ENCODE peak calls at places on chromosome 7, in four cellular contexts. K, B, W and J are unnamed samples.

GRCh38 chr7:141409911-141410329 is 141.3 kb upstream of the AGK start:
- DNase-seq in B (no peak), K (no peak), W (no peak), J (no peak)

GRCh38 chr7:112495820-112496462 is 15.2 kb downstream of the LSMEM1 start:
- DNase-seq in B (peak), K (peak), W (no peak), J (no peak)

GRCh38 chr7:87129332-87129731 is 22.9 kb upstream of the DMTF1 start:
- DNase-seq in W (no peak), K (no peak), B (no peak), J (no peak)

GRCh38 chr7:33781796-33782195 is 123.5 kb upstream of the BMPER start:
- DNase-seq in W (no peak), B (no peak), K (no peak), J (no peak)

GRCh38 chr7:122535086-122535485 is 163.8 kb downstream of the RNF133 start:
- DNase-seq in K (no peak), B (no peak), W (no peak), J (no peak)

GRCh38 chr7:129159539-129159938 is 15.0 kb downstream of the TSPAN33 start:
- DNase-seq in K (no peak), B (no peak), W (no peak), J (no peak)

GRCh38 chr7:44754802-44755697 is 6.4 kb downstream of the ZMIZ2 start:
- DNase-seq in K (no peak), W (no peak), B (no peak), J (no peak)

GRCh38 chr7:105011771-105012502 is 2.1 kb upstream of the KMT2E start:
- DNase-seq in K (no peak), W (no peak), B (no peak), J (no peak)

GRCh38 chr7:142301299-142301698 is 43.4 kb upstream of the PRSS58 start:
- DNase-seq in K (no peak), W (no peak), B (peak), J (no peak)

GRCh38 chr7:129381710-129382484 is 52.3 kb upstream of the STRIP2 start:
- DNase-seq in K (no peak), W (no peak), B (no peak), J (no peak)

GRCh38 chr7:50534690-50535290 is 30.4 kb downstream of the DDC start:
- DNase-seq in K (peak), W (no peak), B (peak), J (no peak)

GRCh38 chr7:135508853-135509588 is 881 bp downstream of the CNOT4 start:
- DNase-seq in K (no peak), B (peak), W (peak), J (no peak)

GRCh38 chr7:36617408-36617807 is 106.9 kb downstream of the AOAH start:
- DNase-seq in W (no peak), K (no peak), B (no peak), J (no peak)

GRCh38 chr7:16089191-16089590 is 332.1 kb downstream of the CRPPA start:
- DNase-seq in W (no peak), K (no peak), B (no peak), J (no peak)

GRCh38 chr7:14754631-14755030 is 147.9 kb downstream of the DGKB start:
- DNase-seq in B (no peak), W (no peak), K (no peak), J (no peak)
- TF ChIP-seq SPI1 in B (no peak), W (no peak), K (no peak), J (no peak)

DNA sequence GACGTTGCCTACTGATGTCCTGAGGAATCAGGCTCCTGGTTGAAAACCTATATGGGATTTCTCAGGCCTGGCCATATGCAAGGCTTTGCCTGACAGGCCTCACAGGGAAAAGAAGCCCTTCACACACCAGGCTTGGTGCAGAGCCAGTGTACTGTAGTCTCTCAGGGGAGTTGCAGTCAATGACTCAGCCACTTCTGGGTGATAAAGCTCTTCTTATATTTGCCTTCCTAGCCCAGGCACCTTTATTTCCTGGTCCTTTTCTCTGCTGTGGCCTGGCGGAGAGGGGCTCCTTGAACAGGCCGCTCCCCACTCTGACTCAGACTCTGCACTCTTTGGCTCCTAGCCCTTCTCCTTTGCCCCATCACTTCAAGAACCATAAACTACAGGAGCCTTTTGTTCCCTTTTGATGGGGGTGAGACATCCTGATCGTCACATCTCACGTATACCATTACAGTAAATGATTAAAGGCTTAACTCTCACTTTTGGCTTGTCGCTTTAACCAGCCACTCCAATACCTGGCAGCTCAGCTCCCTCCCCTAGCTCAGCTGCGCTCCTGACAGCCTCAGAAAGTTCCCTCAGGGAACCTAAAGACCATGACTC is 33.5 kb downstream of the DPY19L1 start:
- DNase-seq in K (peak), B (no peak), W (no peak), J (no peak)
- TF ChIP-seq POLR2AphosphoS5 in K (no peak), B (no peak), W (no peak), J (no peak)

DNA sequence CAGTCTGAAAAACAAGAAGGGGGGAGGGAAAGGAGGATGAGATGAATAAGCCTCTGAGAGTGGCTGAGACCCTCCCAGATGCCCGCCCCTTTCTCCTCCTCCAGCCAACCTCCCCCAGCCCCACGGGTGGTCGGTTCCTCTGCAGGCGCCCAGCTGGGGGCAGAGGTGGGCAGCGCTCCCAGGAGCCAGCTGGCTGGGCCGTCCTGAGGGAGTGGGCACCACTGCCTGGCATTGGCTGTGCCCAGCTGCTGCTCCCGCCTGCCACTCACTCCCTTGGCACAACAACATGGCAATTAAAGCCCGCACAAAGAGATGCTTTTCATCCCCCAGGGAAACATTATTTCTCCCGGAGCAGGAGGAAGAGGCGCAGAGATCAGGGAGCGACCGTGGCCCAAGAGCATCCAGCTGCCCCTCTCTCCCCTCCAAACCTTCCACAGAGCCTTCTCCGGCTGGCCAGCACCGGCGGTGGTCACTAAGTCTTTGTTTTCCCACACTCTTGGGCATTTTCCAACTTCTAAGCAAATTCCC is 107.2 kb downstream of the SPDYE5 start:
- DNase-seq in W (no peak), K (no peak), B (no peak), J (no peak)
- TF ChIP-seq SPI1 in W (no peak), K (no peak), B (no peak), J (no peak)

DNA sequence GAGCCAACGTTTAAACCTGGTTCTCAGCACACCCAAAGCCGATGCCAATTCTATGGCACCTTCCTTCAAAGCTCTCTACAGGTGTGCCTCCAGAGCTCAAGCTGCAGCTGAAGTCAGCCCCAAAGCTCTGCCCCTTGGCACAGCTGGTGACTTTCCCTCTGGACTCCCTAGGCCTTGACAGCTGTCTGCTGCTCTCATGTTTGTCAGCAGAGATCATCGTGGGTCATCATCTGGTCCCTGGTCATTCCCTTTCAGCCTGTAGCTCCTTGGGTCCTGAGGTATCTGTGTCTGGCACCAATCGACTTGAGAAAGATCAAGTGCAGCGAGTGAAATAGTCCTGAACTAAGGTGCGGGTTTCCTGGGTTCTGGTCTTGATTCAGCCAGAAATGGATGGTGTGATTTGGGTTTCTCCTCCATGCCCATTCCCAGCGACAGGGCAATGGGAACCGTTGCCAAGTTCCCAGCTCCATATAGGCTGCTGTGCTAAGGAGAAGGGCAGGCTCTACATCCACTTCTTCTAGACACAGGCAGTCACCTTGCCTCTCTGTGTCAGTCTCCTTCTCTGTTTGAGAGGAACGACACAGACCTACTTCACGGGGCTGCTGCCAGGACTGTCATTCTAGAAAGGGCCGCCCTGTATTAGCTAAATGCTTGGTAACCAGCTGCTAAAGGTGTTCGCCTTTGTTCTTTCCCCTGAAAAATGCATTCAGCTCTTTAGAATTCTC is 3.6 kb downstream of the PKD1L1 start:
- DNase-seq in B (no peak), W (no peak), K (no peak), J (no peak)
- TF ChIP-seq POLR2AphosphoS5 in B (no peak), W (no peak), K (no peak), J (no peak)

GRCh38 chr7:3109516-3109915 is 65.8 kb upstream of the CARD11 start:
- DNase-seq in K (no peak), W (no peak), B (no peak), J (no peak)

GRCh38 chr7:3114917-3115316 is 71.2 kb upstream of the CARD11 start:
- DNase-seq in W (no peak), B (no peak), K (no peak), J (no peak)

GRCh38 chr7:3117488-3118228 is 74.0 kb upstream of the CARD11 start:
- DNase-seq in W (no peak), B (no peak), K (no peak), J (no peak)

GRCh38 chr7:3107889-3108570 is 64.4 kb upstream of the CARD11 start:
- DNase-seq in K (no peak), W (no peak), B (no peak), J (no peak)

DNA sequence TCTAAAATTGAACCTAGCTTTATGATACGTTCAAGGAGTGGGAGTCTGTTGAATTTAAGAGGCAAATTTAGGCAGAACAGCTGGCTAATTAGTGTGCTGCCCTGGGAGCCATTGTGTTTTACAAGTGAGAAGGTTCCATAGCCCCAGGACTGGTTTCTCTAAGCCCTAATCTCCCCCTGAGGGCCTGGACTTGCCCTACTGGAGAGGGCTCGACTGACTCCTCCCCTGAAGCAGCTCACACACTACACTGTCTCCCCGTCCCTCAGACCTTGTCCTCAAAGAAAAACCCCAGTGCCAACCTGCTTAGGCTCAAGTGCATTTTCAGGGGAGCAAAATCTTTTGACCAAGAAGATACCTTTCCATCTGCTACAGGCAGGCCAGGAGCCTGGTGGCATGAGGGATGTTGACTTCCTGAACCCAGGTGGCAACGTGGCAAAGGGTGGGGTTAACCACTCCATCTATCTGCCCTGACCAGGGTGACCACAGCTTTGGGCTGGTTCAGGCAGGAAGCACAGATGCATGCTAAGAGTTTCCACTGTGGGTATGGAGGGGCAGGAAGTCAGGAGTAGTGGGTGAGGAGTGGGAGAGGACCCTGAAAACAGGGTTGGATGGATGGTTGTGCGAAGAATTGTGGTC is 69.0 kb upstream of the CARD11 start:
- DNase-seq in K (no peak), B (no peak), W (no peak), J (no peak)
- TF ChIP-seq SPI1 in K (no peak), B (no peak), W (no peak), J (no peak)

GRCh38 chr7:537911-538634 is 18.4 kb upstream of the PDGFA start:
- DNase-seq in W (no peak), K (peak), B (no peak), J (no peak)
- TF ChIP-seq POLR2AphosphoS5 in W (no peak), K (no peak), B (no peak), J (no peak)

GRCh38 chr7:94439893-94440381 is 45.2 kb downstream of the COL1A2 start:
- DNase-seq in K (no peak), B (no peak), W (no peak), J (no peak)

GRCh38 chr7:94444808-94445207 is 50.1 kb downstream of the COL1A2 start:
- DNase-seq in W (no peak), B (no peak), K (no peak), J (no peak)

GRCh38 chr7:94441138-94441537 is 46.4 kb downstream of the COL1A2 start:
- DNase-seq in W (no peak), B (no peak), K (no peak), J (no peak)

GRCh38 chr7:94436700-94437099 is 42.0 kb downstream of the COL1A2 start:
- DNase-seq in W (no peak), B (no peak), K (no peak), J (no peak)

DNA sequence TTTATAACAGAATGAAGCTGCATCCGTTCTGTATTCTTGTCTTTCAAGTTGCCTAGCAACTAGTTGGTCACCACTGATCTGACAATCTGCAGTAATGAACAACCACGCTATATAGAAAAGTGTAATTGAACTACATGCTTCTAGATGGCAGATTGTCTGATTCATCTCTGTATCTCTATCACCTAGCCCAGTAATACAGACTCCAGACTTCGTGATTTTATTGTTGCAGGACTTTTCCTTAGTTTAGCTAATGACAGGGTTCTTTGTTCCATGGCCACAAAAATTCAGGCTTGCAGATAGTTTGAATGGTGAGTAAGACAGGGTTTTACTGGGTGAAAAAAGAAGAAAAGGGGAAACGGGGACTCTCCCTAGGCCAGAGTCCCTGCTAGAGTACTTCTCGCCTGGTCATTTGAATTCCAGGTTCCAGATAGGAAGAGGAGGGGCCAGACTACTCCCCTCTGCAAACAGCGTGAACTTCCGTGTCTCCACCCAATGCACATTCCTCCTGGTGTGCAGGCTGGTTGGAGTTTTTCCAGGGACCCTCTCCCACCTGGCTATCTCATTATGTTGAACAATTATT is 45.9 kb downstream of the COL1A2 start:
- DNase-seq in B (no peak), K (no peak), W (no peak), J (no peak)
- TF ChIP-seq SPI1 in B (no peak), K (no peak), W (no peak), J (no peak)

DNA sequence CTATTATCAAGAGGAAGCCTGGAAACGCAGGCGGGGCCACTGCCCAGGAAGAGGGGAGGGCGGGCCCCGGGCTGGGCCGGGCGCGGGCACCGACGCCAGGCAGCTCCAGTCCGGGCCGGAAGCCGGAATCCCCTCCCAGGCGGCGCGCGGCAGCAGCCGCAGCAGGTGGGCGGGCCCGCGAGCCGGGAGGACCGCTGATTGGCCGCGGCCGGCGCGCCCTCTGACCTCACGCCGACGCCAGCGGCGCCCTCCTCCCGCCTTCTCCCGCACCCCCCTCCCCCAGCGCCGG is 438 bp downstream of the BCL7B start:
- DNase-seq in B (peak), K (peak), W (peak), J (peak)
- TF ChIP-seq POLR2AphosphoS5 in B (no peak), K (peak), W (no peak), J (no peak)

GRCh38 chr7:117659453-117660086 is 179.7 kb downstream of the CFTR start:
- DNase-seq in W (no peak), B (no peak), K (no peak), J (no peak)
- TF ChIP-seq SPI1 in W (no peak), B (no peak), K (no peak), J (no peak)